ENCODE peak calls at places on chromosomes 16 and 17, in seven cellular contexts. P, G, A, W, O, I and M are unnamed samples.

GRCh38 chr16:89193576-89194293 is 6.6 kb downstream of the SLC22A31 start:
- DNase-seq in P (peak), A (no peak), I (peak), O (no peak), W (no peak), G (peak), M (no peak)

GRCh38 chr16:29994613-29995329 is 646 bp downstream of the HIRIP3 start:
- DNase-seq in A (no peak), P (no peak), G (peak), I (no peak), W (peak), O (peak), M (peak)

GRCh38 chr16:53629607-53630312 is 73.9 kb downstream of the RPGRIP1L start:
- DNase-seq in P (no peak), A (no peak), W (no peak), I (no peak), G (no peak), O (no peak), M (no peak)

GRCh38 chr16:77221482-77221881 is 22.3 kb downstream of the SYCE1L start:
- DNase-seq in I (no peak), O (peak), G (no peak), A (no peak), P (no peak), W (no peak), M (no peak)

GRCh38 chr16:77297996-77298637 is 98.9 kb downstream of the SYCE1L start:
- DNase-seq in P (no peak), G (no peak), I (no peak), W (no peak), O (peak), A (no peak), M (no peak)

GRCh38 chr16:29663829-29664132 is 734 bp downstream of the SPN start:
- DNase-seq in A (no peak), O (no peak), P (no peak), I (no peak), G (no peak), W (no peak), M (no peak)

GRCh38 chr17:57803026-57803425 is 46.8 kb downstream of the MRPS23 start:
- DNase-seq in P (no peak), I (no peak), O (no peak), A (no peak), W (no peak), G (no peak), M (no peak)

GRCh38 chr16:56679813-56680212 is 2.5 kb upstream of the MT1X start:
- DNase-seq in P (no peak), W (no peak), G (no peak), I (peak), A (no peak), O (no peak), M (no peak)

GRCh38 chr16:5575846-5576245 is 478.3 kb upstream of the EEF2KMT start:
- DNase-seq in O (no peak), A (no peak), W (no peak), P (no peak), G (no peak), I (no peak), M (no peak)

GRCh38 chr17:47009759-47010594 is 30.9 kb upstream of the RPRML start:
- DNase-seq in O (no peak), G (no peak), A (no peak), W (no peak), P (no peak), I (peak), M (no peak)

GRCh38 chr16:16096161-16096857 is 127.0 kb downstream of the ABCC6 start:
- DNase-seq in W (peak), O (peak), P (no peak), A (no peak), G (no peak), I (no peak), M (no peak)

GRCh38 chr17:75830168-75831031 is 13.8 kb downstream of the UNC13D start:
- DNase-seq in W (peak), O (no peak), A (no peak), P (no peak), G (peak), I (no peak), M (no peak)

GRCh38 chr17:73639926-73640325 is 4.3 kb downstream of the SDK2 start:
- DNase-seq in G (no peak), W (peak), A (no peak), O (no peak), I (no peak), P (no peak), M (no peak)

GRCh38 chr17:33297643-33298042 is 4.5 kb upstream of the ASIC2 start:
- DNase-seq in G (no peak), W (no peak), I (no peak), A (no peak), P (no peak), O (no peak), M (no peak)

GRCh38 chr16:84458606-84459516 is 45.6 kb downstream of the MEAK7 start:
- DNase-seq in P (no peak), G (no peak), A (no peak), W (no peak), I (no peak), O (no peak), M (no peak)

GRCh38 chr16:84144301-84144858 is 597 bp downstream of the HSDL1 start:
- DNase-seq in G (peak), W (peak), O (peak), A (peak), P (peak), I (peak), M (peak)

GRCh38 chr16:11557811-11558210 is 28.9 kb downstream of the LITAF start:
- DNase-seq in I (peak), P (no peak), A (no peak), G (no peak), W (no peak), O (no peak), M (no peak)

GRCh38 chr17:72697602-72698146 is 394.8 kb downstream of the SLC39A11 start:
- DNase-seq in A (no peak), G (no peak), O (no peak), I (no peak), P (no peak), W (no peak), M (no peak)

GRCh38 chr17:32341141-32341856 is 674 bp downstream of the C17orf75 start:
- DNase-seq in P (peak), O (no peak), W (no peak), G (no peak), A (no peak), I (no peak), M (peak)

GRCh38 chr17:72614871-72615626 is 477.4 kb downstream of the SLC39A11 start:
- DNase-seq in G (no peak), P (no peak), A (no peak), I (no peak), W (peak), O (peak), M (no peak)

GRCh38 chr16:177394-177822 is 928 bp downstream of the HBA1 start:
- DNase-seq in O (peak), P (no peak), W (no peak), I (peak), A (no peak), G (no peak), M (no peak)

GRCh38 chr17:18195246-18195645 is 11.6 kb downstream of the ALKBH5 start:
- DNase-seq in W (no peak), A (no peak), I (no peak), G (no peak), P (no peak), O (no peak), M (no peak)

GRCh38 chr16:72256398-72257048 is 84.6 kb upstream of the PMFBP1 start:
- DNase-seq in P (no peak), O (peak), W (no peak), I (no peak), A (no peak), G (no peak), M (no peak)

GRCh38 chr16:57623251-57624043 is 5.0 kb upstream of the ADGRG1 start:
- DNase-seq in W (peak), G (no peak), A (no peak), P (no peak), I (peak), O (peak), M (no peak)

GRCh38 chr16:26442333-26442732 is 624.4 kb upstream of the C16orf82 start:
- DNase-seq in O (no peak), P (no peak), I (no peak), W (no peak), G (no peak), A (no peak), M (no peak)

GRCh38 chr16:2981177-2981898 is 1.1 kb upstream of the PKMYT1 start:
- DNase-seq in W (no peak), A (no peak), P (no peak), I (no peak), G (no peak), O (peak), M (no peak)

GRCh38 chr16:87575027-87575804 is 27.1 kb upstream of the JPH3 start:
- DNase-seq in G (peak), O (peak), I (no peak), P (no peak), W (no peak), A (no peak), M (no peak)

GRCh38 chr17:4956493-4957061 is 5.7 kb downstream of the ENO3 start:
- DNase-seq in A (no peak), W (no peak), I (no peak), O (no peak), G (no peak), P (peak), M (peak)

GRCh38 chr17:30551666-30552339 is 74.6 kb downstream of the GOSR1 start:
- DNase-seq in I (no peak), G (no peak), O (no peak), W (no peak), P (no peak), A (no peak), M (no peak)

GRCh38 chr17:57243171-57243622 is 13.1 kb upstream of the MSI2 start:
- DNase-seq in G (peak), O (peak), I (peak), W (peak), A (no peak), P (peak), M (peak)

GRCh38 chr17:45060382-45060823 is 714 bp upstream of the NMT1 start:
- DNase-seq in G (no peak), A (no peak), P (no peak), I (no peak), W (no peak), O (no peak), M (peak)

GRCh38 chr16:80718480-80719220 is 85.7 kb downstream of the CDYL2 start:
- DNase-seq in O (peak), I (no peak), G (no peak), P (no peak), W (no peak), A (no peak), M (no peak)

GRCh38 chr16:84673561-84673960 is 25.2 kb downstream of the KLHL36 start:
- DNase-seq in P (no peak), O (no peak), A (no peak), W (no peak), G (no peak), I (no peak), M (no peak)

GRCh38 chr17:59840908-59841666 is 51.7 kb downstream of the TUBD1 start:
- DNase-seq in O (peak), P (no peak), A (no peak), W (no peak), I (no peak), G (no peak), M (peak)

GRCh38 chr16:30775381-30776099 is 11.5 kb downstream of the ZNF629 start:
- DNase-seq in P (peak), W (peak), O (peak), I (peak), G (peak), A (no peak), M (peak)

GRCh38 chr17:7478276-7479138 is 924 bp downstream of the ZBTB4 start:
- DNase-seq in A (no peak), W (peak), G (peak), I (peak), P (peak), O (peak), M (peak)

GRCh38 chr16:57297856-57298255 is 13.4 kb upstream of the PLLP start:
- DNase-seq in O (no peak), G (no peak), A (no peak), I (no peak), P (peak), W (no peak), M (peak)

GRCh38 chr16:27795992-27796614 is 246.2 kb downstream of the KATNIP start:
- DNase-seq in P (no peak), A (peak), W (peak), G (no peak), I (no peak), O (peak), M (peak)

GRCh38 chr17:59719526-59719925 is 12.1 kb downstream of the VMP1 start:
- DNase-seq in A (no peak), O (no peak), W (no peak), G (no peak), I (no peak), P (no peak), M (no peak)

GRCh38 chr16:7755347-7755746 is 422.7 kb downstream of the RBFOX1 start:
- DNase-seq in A (no peak), P (no peak), I (no peak), G (no peak), O (no peak), W (no peak), M (no peak)
- TF ChIP-seq CTCF in A (no peak), P (no peak), I (no peak), G (no peak), O (no peak), W (no peak), M (no peak)

GRCh38 chr16:79393564-79393963 is 207.0 kb downstream of the MAF start:
- DNase-seq in W (no peak), O (no peak), A (no peak), P (no peak), G (no peak), I (no peak), M (no peak)

GRCh38 chr16:79395631-79396030 is 204.9 kb downstream of the MAF start:
- DNase-seq in P (no peak), G (no peak), W (no peak), A (no peak), O (no peak), I (no peak), M (no peak)

GRCh38 chr16:79392081-79392480 is 208.5 kb downstream of the MAF start:
- DNase-seq in A (no peak), I (no peak), W (no peak), O (no peak), P (no peak), G (no peak), M (no peak)

GRCh38 chr16:79391395-79391794 is 209.1 kb downstream of the MAF start:
- DNase-seq in W (no peak), P (no peak), O (no peak), I (no peak), G (no peak), A (no peak), M (no peak)

GRCh38 chr16:79393121-79393520 is 207.4 kb downstream of the MAF start:
- DNase-seq in A (no peak), I (no peak), W (no peak), P (no peak), O (no peak), G (no peak), M (no peak)
- TF ChIP-seq CTCF in A (no peak), I (no peak), W (no peak), P (no peak), O (no peak), G (no peak), M (no peak)

GRCh38 chr17:34378664-34379101 is 15.7 kb upstream of the CCL1 start:
- DNase-seq in A (no peak), O (no peak), P (no peak), I (no peak), W (peak), G (no peak), M (peak)
- TF ChIP-seq CTCF in A (no peak), O (no peak), P (no peak), I (no peak), W (no peak), G (no peak), M (no peak)

GRCh38 chr17:22303096-22303495 is 610.8 kb downstream of the KCNJ18 start:
- DNase-seq in A (no peak), G (no peak), I (no peak), W (no peak), O (no peak), P (no peak), M (no peak)
- TF ChIP-seq CTCF in A (no peak), G (no peak), I (no peak), W (no peak), O (no peak), P (no peak), M (no peak)

GRCh38 chr16:62194828-62195227 is 158.6 kb upstream of the CDH8 start:
- DNase-seq in A (no peak), W (no peak), G (no peak), P (no peak), I (no peak), O (no peak), M (peak)
- TF ChIP-seq CTCF in A (no peak), W (no peak), G (peak), P (no peak), I (no peak), O (no peak), M (no peak)

GRCh38 chr16:69143116-69143515 is 10.7 kb downstream of the UTP4 start:
- DNase-seq in O (no peak), A (no peak), P (no peak), G (peak), W (peak), I (no peak), M (no peak)
- TF ChIP-seq CTCF in O (peak), A (no peak), P (no peak), G (peak), W (peak), I (no peak), M (no peak)